ENCODE peak calls at places on chromosome 19, in seven cellular contexts. One of them, this sample, is unnamed.

GRCh38 chr19:12295191-12295590 is 508 bp upstream of the ZNF44 start:
- DNase-seq in stimulated activated CD8-positive, alpha-beta memory T cell treated with anti-CD3 and anti-CD28 coated beads, Interleukin-4, amount 100 ng/mL, for 24 hours: no peak
- DNase-seq in AG10803: no peak
- DNase-seq in NCI-H1417: no peak
- DNase-seq in T-helper 1 cell: no peak
- DNase-seq in endodermal cell: no peak
- DNase-seq in mucosa of descending colon: no peak
- DNase-seq in this sample: no peak

GRCh38 chr19:1082165-1082927 is 12.8 kb downstream of the POLR2E start:
- DNase-seq in stimulated activated CD8-positive, alpha-beta memory T cell treated with anti-CD3 and anti-CD28 coated beads, Interleukin-4, amount 100 ng/mL, for 24 hours: no peak
- DNase-seq in AG10803: no peak
- DNase-seq in NCI-H1417: peak; percentile 100
- DNase-seq in T-helper 1 cell: peak; percentile 83
- DNase-seq in endodermal cell: peak; percentile 100
- DNase-seq in mucosa of descending colon: peak; percentile 96
- DNase-seq in this sample: no peak

GRCh38 chr19:56155124-56155687 is 14.1 kb downstream of the ZNF444 start:
- DNase-seq in stimulated activated CD8-positive, alpha-beta memory T cell treated with anti-CD3 and anti-CD28 coated beads, Interleukin-4, amount 100 ng/mL, for 24 hours: no peak
- DNase-seq in AG10803: no peak
- DNase-seq in NCI-H1417: no peak
- DNase-seq in T-helper 1 cell: no peak
- DNase-seq in endodermal cell: peak; percentile 89
- DNase-seq in mucosa of descending colon: no peak
- DNase-seq in this sample: no peak

GRCh38 chr19:45847661-45848060 is 15.3 kb downstream of the SYMPK start:
- DNase-seq in stimulated activated CD8-positive, alpha-beta memory T cell treated with anti-CD3 and anti-CD28 coated beads, Interleukin-4, amount 100 ng/mL, for 24 hours: no peak
- DNase-seq in AG10803: no peak
- DNase-seq in NCI-H1417: no peak
- DNase-seq in T-helper 1 cell: no peak
- DNase-seq in endodermal cell: peak; percentile 57
- DNase-seq in mucosa of descending colon: no peak
- DNase-seq in this sample: no peak

GRCh38 chr19:10368101-10368803 is 12.1 kb downstream of the TYK2 start:
- DNase-seq in stimulated activated CD8-positive, alpha-beta memory T cell treated with anti-CD3 and anti-CD28 coated beads, Interleukin-4, amount 100 ng/mL, for 24 hours: no peak
- DNase-seq in AG10803: no peak
- DNase-seq in NCI-H1417: no peak
- DNase-seq in T-helper 1 cell: no peak
- DNase-seq in endodermal cell: peak; percentile 59
- DNase-seq in mucosa of descending colon: no peak
- DNase-seq in this sample: peak; percentile 17

GRCh38 chr19:39297931-39298634 is 1.9 kb downstream of the IFNL1 start:
- DNase-seq in stimulated activated CD8-positive, alpha-beta memory T cell treated with anti-CD3 and anti-CD28 coated beads, Interleukin-4, amount 100 ng/mL, for 24 hours: peak; percentile 47
- DNase-seq in AG10803: no peak
- DNase-seq in NCI-H1417: no peak
- DNase-seq in T-helper 1 cell: peak; percentile 41
- DNase-seq in endodermal cell: no peak
- DNase-seq in mucosa of descending colon: peak; percentile 32
- DNase-seq in this sample: no peak

GRCh38 chr19:17579523-17580244 is 24.2 kb downstream of the COLGALT1 start:
- DNase-seq in stimulated activated CD8-positive, alpha-beta memory T cell treated with anti-CD3 and anti-CD28 coated beads, Interleukin-4, amount 100 ng/mL, for 24 hours: no peak
- DNase-seq in AG10803: peak; percentile 40
- DNase-seq in NCI-H1417: no peak
- DNase-seq in T-helper 1 cell: no peak
- DNase-seq in endodermal cell: peak; percentile 96
- DNase-seq in mucosa of descending colon: peak; percentile 84
- DNase-seq in this sample: peak; percentile 75

GRCh38 chr19:45142728-45143115 is 18.1 kb downstream of the NKPD1 start:
- DNase-seq in stimulated activated CD8-positive, alpha-beta memory T cell treated with anti-CD3 and anti-CD28 coated beads, Interleukin-4, amount 100 ng/mL, for 24 hours: no peak
- DNase-seq in AG10803: no peak
- DNase-seq in NCI-H1417: no peak
- DNase-seq in T-helper 1 cell: no peak
- DNase-seq in endodermal cell: no peak
- DNase-seq in mucosa of descending colon: no peak
- DNase-seq in this sample: no peak

GRCh38 chr19:18173572-18174294 is at the start of gene IFI30:
- DNase-seq in stimulated activated CD8-positive, alpha-beta memory T cell treated with anti-CD3 and anti-CD28 coated beads, Interleukin-4, amount 100 ng/mL, for 24 hours: no peak
- DNase-seq in AG10803: no peak
- DNase-seq in NCI-H1417: peak; percentile 67
- DNase-seq in T-helper 1 cell: peak; percentile 47
- DNase-seq in endodermal cell: peak; percentile 93
- DNase-seq in mucosa of descending colon: peak; percentile 83
- DNase-seq in this sample: no peak

GRCh38 chr19:12364391-12365093 is 941 bp downstream of the ZNF442 start:
- DNase-seq in stimulated activated CD8-positive, alpha-beta memory T cell treated with anti-CD3 and anti-CD28 coated beads, Interleukin-4, amount 100 ng/mL, for 24 hours: no peak
- DNase-seq in AG10803: peak; percentile 28
- DNase-seq in NCI-H1417: no peak
- DNase-seq in T-helper 1 cell: no peak
- DNase-seq in endodermal cell: no peak
- DNase-seq in mucosa of descending colon: peak; percentile 20
- DNase-seq in this sample: peak; percentile 8

GRCh38 chr19:21848706-21849105 is 12.7 kb upstream of the ZNF43 start:
- DNase-seq in stimulated activated CD8-positive, alpha-beta memory T cell treated with anti-CD3 and anti-CD28 coated beads, Interleukin-4, amount 100 ng/mL, for 24 hours: no peak
- DNase-seq in AG10803: no peak
- DNase-seq in NCI-H1417: no peak
- DNase-seq in T-helper 1 cell: no peak
- DNase-seq in endodermal cell: no peak
- DNase-seq in mucosa of descending colon: no peak
- DNase-seq in this sample: peak; percentile 42

GRCh38 chr19:18895038-18895827 is 725 bp downstream of the CERS1 start:
- DNase-seq in stimulated activated CD8-positive, alpha-beta memory T cell treated with anti-CD3 and anti-CD28 coated beads, Interleukin-4, amount 100 ng/mL, for 24 hours: no peak
- DNase-seq in AG10803: peak; percentile 13
- DNase-seq in NCI-H1417: peak; percentile 67
- DNase-seq in T-helper 1 cell: no peak
- DNase-seq in endodermal cell: peak; percentile 93
- DNase-seq in mucosa of descending colon: peak; percentile 22
- DNase-seq in this sample: peak; percentile 23

GRCh38 chr19:27974082-27974513 is 1238.9 kb downstream of the UQCRFS1 start:
- DNase-seq in stimulated activated CD8-positive, alpha-beta memory T cell treated with anti-CD3 and anti-CD28 coated beads, Interleukin-4, amount 100 ng/mL, for 24 hours: no peak
- DNase-seq in AG10803: peak; percentile 42
- DNase-seq in NCI-H1417: no peak
- DNase-seq in T-helper 1 cell: no peak
- DNase-seq in endodermal cell: peak; percentile 83
- DNase-seq in mucosa of descending colon: peak; percentile 21
- DNase-seq in this sample: no peak

GRCh38 chr19:2543463-2544442 is 67.8 kb downstream of the GADD45B start:
- DNase-seq in stimulated activated CD8-positive, alpha-beta memory T cell treated with anti-CD3 and anti-CD28 coated beads, Interleukin-4, amount 100 ng/mL, for 24 hours: peak; percentile 63
- DNase-seq in AG10803: peak; percentile 98
- DNase-seq in NCI-H1417: peak; percentile 84
- DNase-seq in T-helper 1 cell: no peak
- DNase-seq in endodermal cell: peak; percentile 97
- DNase-seq in mucosa of descending colon: peak; percentile 85
- DNase-seq in this sample: peak; percentile 99

GRCh38 chr19:13526552-13526951 is 20.3 kb upstream of the CACNA1A start:
- DNase-seq in stimulated activated CD8-positive, alpha-beta memory T cell treated with anti-CD3 and anti-CD28 coated beads, Interleukin-4, amount 100 ng/mL, for 24 hours: no peak
- DNase-seq in AG10803: peak; percentile 5
- DNase-seq in NCI-H1417: no peak
- DNase-seq in T-helper 1 cell: no peak
- DNase-seq in endodermal cell: peak; percentile 89
- DNase-seq in mucosa of descending colon: no peak
- DNase-seq in this sample: no peak

GRCh38 chr19:56875717-56876116 is 35.2 kb upstream of the PEG3 start:
- DNase-seq in stimulated activated CD8-positive, alpha-beta memory T cell treated with anti-CD3 and anti-CD28 coated beads, Interleukin-4, amount 100 ng/mL, for 24 hours: no peak
- DNase-seq in AG10803: no peak
- DNase-seq in NCI-H1417: no peak
- DNase-seq in T-helper 1 cell: no peak
- DNase-seq in endodermal cell: no peak
- DNase-seq in mucosa of descending colon: no peak
- DNase-seq in this sample: no peak

GRCh38 chr19:862529-863304 is 3.3 kb downstream of the CFD start:
- DNase-seq in stimulated activated CD8-positive, alpha-beta memory T cell treated with anti-CD3 and anti-CD28 coated beads, Interleukin-4, amount 100 ng/mL, for 24 hours: peak; percentile 60
- DNase-seq in AG10803: no peak
- DNase-seq in NCI-H1417: peak; percentile 65
- DNase-seq in T-helper 1 cell: peak; percentile 72
- DNase-seq in endodermal cell: peak; percentile 95
- DNase-seq in mucosa of descending colon: peak; percentile 82
- DNase-seq in this sample: peak; percentile 72